ENCODE peak calls at places on chromosomes 4 and X, in seven cellular contexts. V is GM12865, W is psoas muscle, O is HFF-Myc, K is brain microvascular endothelial cell, S is pancreas, M is endodermal cell. B is an unnamed sample.

GRCh38 chrX:24298191-24298590 is 15.7 kb downstream of the SUPT20HL2 start:
- DNase-seq in K (no peak), S (no peak), V (no peak), M (peak), W (no peak), O (no peak), B (no peak)

GRCh38 chr4:122930877-122931276 is 8.5 kb upstream of the NUDT6 start:
- DNase-seq in K (no peak), W (no peak), V (no peak), M (no peak), S (no peak), O (no peak), B (no peak)

GRCh38 chrX:77788050-77788449 is 2.0 kb upstream of the ATRX start:
- DNase-seq in V (peak), W (no peak), S (no peak), M (no peak), K (no peak), O (no peak), B (no peak)

GRCh38 chrX:105869676-105870075 is 47.3 kb downstream of the NRK start:
- DNase-seq in W (no peak), S (no peak), O (no peak), M (no peak), K (peak), V (no peak), B (no peak)

GRCh38 chr4:150722908-150723362 is 141.0 kb downstream of the MAB21L2 start:
- DNase-seq in W (peak), M (peak), K (peak), S (peak), O (no peak), V (no peak), B (no peak)

GRCh38 chr4:3862640-3863420 is 96.6 kb downstream of the ADRA2C start:
- DNase-seq in M (peak), W (no peak), V (no peak), O (no peak), S (no peak), K (no peak), B (peak)

GRCh38 chrX:123860506-123860840 is 620 bp downstream of the XIAP start:
- DNase-seq in M (no peak), W (no peak), V (peak), O (no peak), K (no peak), S (no peak), B (peak)

GRCh38 chr4:116551798-116552197 is 533.6 kb downstream of the TRAM1L1 start:
- DNase-seq in K (no peak), W (no peak), S (no peak), V (no peak), O (no peak), M (no peak), B (no peak)

GRCh38 chr4:78747328-78747946 is 28.7 kb upstream of the BMP2K start:
- DNase-seq in K (peak), S (no peak), V (no peak), O (peak), M (no peak), W (no peak), B (no peak)

GRCh38 chr4:76373919-76374552 is 46.9 kb downstream of the CCDC158 start:
- DNase-seq in O (no peak), V (no peak), K (peak), W (no peak), S (no peak), M (no peak), B (no peak)

GRCh38 chr4:24578364-24578763 is 6.0 kb downstream of the DHX15 start:
- DNase-seq in O (no peak), S (no peak), M (no peak), V (no peak), K (no peak), W (no peak), B (no peak)

GRCh38 chr4:24262084-24262483 is 322.3 kb downstream of the DHX15 start:
- DNase-seq in S (no peak), K (no peak), W (no peak), V (no peak), O (no peak), M (peak), B (no peak)

GRCh38 chr4:25722964-25723363 is 67.3 kb downstream of the SLC34A2 start:
- DNase-seq in M (no peak), O (no peak), V (no peak), W (no peak), S (no peak), K (no peak), B (no peak)

GRCh38 chr4:25725870-25726269 is 70.2 kb downstream of the SLC34A2 start:
- DNase-seq in V (no peak), M (no peak), O (no peak), S (no peak), W (no peak), K (no peak), B (no peak)

GRCh38 chr4:25727711-25728493 is 72.3 kb downstream of the SLC34A2 start:
- DNase-seq in K (no peak), W (no peak), O (no peak), M (no peak), S (no peak), V (peak), B (no peak)

DNA sequence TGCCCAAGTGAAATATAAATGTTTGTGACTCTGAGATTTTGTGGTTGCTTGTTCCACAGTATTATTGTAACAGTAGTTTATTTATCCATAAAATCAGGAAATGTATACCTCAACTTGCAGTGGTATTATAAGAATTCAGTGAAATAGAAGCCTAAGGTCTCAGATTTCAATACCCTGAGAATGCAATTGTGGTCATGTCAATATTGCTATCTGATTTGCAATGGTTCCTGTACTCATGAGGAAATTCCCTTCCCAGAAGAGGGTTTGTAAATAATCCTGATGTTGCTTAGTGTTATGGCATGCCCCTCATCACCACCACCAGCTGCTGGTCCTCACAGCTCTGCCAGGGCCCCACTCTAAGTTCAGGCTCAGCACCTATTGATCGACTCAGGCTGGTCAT is 67.8 kb downstream of the SLC34A2 start:
- DNase-seq in W (no peak), M (no peak), V (no peak), S (no peak), O (no peak), K (no peak), B (no peak)
- TF ChIP-seq CTCF in W (no peak), M (peak), V (peak), S (no peak), O (no peak), K (no peak), B (no peak)

GRCh38 chrX:33465137-33465536 is 253.8 kb upstream of the DMD start:
- DNase-seq in M (no peak), O (no peak), K (no peak), W (no peak), S (no peak), V (no peak), B (no peak)
- TF ChIP-seq CTCF in M (peak), O (no peak), K (no peak), W (no peak), S (no peak), V (no peak), B (no peak)

GRCh38 chrX:115940348-115940747 is 230.2 kb upstream of the AGTR2 start:
- DNase-seq in M (no peak), S (no peak), O (no peak), V (no peak), K (no peak), W (no peak), B (no peak)
- TF ChIP-seq CTCF in M (no peak), S (no peak), O (no peak), V (no peak), K (no peak), W (no peak), B (no peak)

DNA sequence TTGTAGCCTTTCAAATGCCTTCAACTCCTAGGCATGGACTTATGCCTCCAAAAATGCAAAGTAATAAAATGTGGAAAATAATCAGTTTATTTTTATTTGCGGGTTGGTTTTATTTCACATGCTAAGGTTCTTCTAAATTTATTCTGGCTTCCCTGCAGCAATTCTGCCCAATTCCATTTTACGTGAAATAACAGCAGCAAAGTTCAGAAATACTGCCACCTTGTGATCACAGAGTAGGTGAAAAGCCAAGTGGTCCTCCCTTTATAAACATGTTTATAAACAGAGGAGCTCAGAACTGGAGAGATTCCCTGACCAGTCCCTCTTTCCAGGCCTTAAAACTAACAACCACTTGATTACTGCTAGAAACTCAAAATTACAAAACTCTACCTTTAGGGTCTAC is 14.7 kb upstream of the DCHS2 start:
- DNase-seq in O (no peak), S (no peak), K (peak), V (peak), W (no peak), M (no peak), B (peak)
- TF ChIP-seq CTCF in O (peak), S (no peak), K (peak), V (peak), W (peak), M (peak), B (peak)

B was measured in GM10248.